ENCODE peak calls at places on chromosome 9, in five cellular contexts. Y is dorsolateral prefrontal cortex, R is K562, N is GM12865, Q is memory B cell. L is an unnamed sample.
A peak's percentile ranks its signal among the peaks of the same experiment; 100 is the strongest.

GRCh38 chr9:4762108-4762888 is 21.3 kb upstream of the AK3 start:
- DNase-seq in Y (peak; percentile 85), Q (peak; percentile 67), N (peak; percentile 91), R (peak; percentile 32), L (peak; percentile 91)

GRCh38 chr9:34654317-34655083 is 2.5 kb downstream of the IL11RA start:
- DNase-seq in R (no peak), Q (no peak), Y (peak; percentile 78), N (no peak), L (peak; percentile 47)

GRCh38 chr9:128713941-128714573 is 9.9 kb downstream of the ZDHHC12 start:
- DNase-seq in N (no peak), Q (no peak), Y (no peak), R (no peak), L (no peak)

GRCh38 chr9:107907261-107907660 is 417.7 kb upstream of the KLF4 start:
- DNase-seq in R (no peak), Y (no peak), N (no peak), Q (no peak), L (no peak)

GRCh38 chr9:99419099-99419498 is 197.0 kb downstream of the SEC61B start:
- DNase-seq in Q (no peak), R (no peak), N (no peak), Y (no peak), L (peak; percentile 23)

GRCh38 chr9:3045153-3045552 is 201.3 kb upstream of the PUM3 start:
- DNase-seq in Y (no peak), R (no peak), Q (no peak), N (no peak), L (no peak)

GRCh38 chr9:14677396-14677795 is 15.8 kb downstream of the ZDHHC21 start:
- DNase-seq in N (no peak), Y (no peak), R (no peak), Q (no peak), L (no peak)

GRCh38 chr9:126491256-126491879 is 122.4 kb upstream of the LMX1B start:
- DNase-seq in Q (peak; percentile 56), Y (peak; percentile 72), R (peak; percentile 65), N (peak; percentile 68), L (peak; percentile 79)

GRCh38 chr9:6978591-6978990 is 220.8 kb downstream of the KDM4C start:
- DNase-seq in N (no peak), Y (no peak), Q (no peak), R (no peak), L (no peak)

GRCh38 chr9:69379250-69379982 is 54.4 kb downstream of the ENTREP1 start:
- DNase-seq in R (no peak), N (no peak), Y (no peak), Q (no peak), L (peak; percentile 21)

GRCh38 chr9:72812622-72813111 is 140.2 kb downstream of the ALDH1A1 start:
- DNase-seq in R (no peak), Y (no peak), N (no peak), Q (no peak), L (peak; percentile 56)

GRCh38 chr9:120640380-120640779 is 60.4 kb upstream of the CDK5RAP2 start:
- DNase-seq in Q (no peak), N (no peak), R (no peak), Y (no peak), L (no peak)

GRCh38 chr9:89996106-89996505 is 391.3 kb downstream of the GADD45G start:
- DNase-seq in Y (no peak), N (no peak), R (no peak), Q (no peak), L (peak; percentile 50)

GRCh38 chr9:107180206-107180605 is 102.9 kb upstream of the RAD23B start:
- DNase-seq in Q (no peak), R (no peak), N (no peak), Y (no peak), L (no peak)

GRCh38 chr9:127004946-127005769 is 90.6 kb downstream of the RALGPS1 start:
- DNase-seq in R (no peak), Q (no peak), Y (no peak), N (peak; percentile 97), L (no peak)

GRCh38 chr9:76593011-76593347 is 134.0 kb downstream of the GCNT1 start:
- DNase-seq in Q (no peak), N (no peak), R (no peak), Y (no peak), L (no peak)

GRCh38 chr9:6598249-6598725 is 47.2 kb downstream of the GLDC start:
- DNase-seq in Q (no peak), Y (no peak), R (no peak), N (peak; percentile 94), L (no peak)

GRCh38 chr9:131740898-131741297 is 1.0 kb upstream of the RAPGEF1 start:
- DNase-seq in R (no peak), Y (no peak), N (no peak), Q (no peak), L (no peak)

GRCh38 chr9:81032831-81033230 is 656.5 kb downstream of the TLE1 start:
- DNase-seq in N (no peak), Y (no peak), Q (no peak), R (no peak), L (peak; percentile 3)

GRCh38 chr9:5493597-5494511 is 16.5 kb upstream of the PDCD1LG2 start:
- DNase-seq in N (peak; percentile 95), Q (no peak), Y (no peak), R (peak; percentile 36), L (no peak)

GRCh38 chr9:15696979-15697378 is 144.1 kb downstream of the CCDC171 start:
- DNase-seq in N (no peak), Q (no peak), Y (no peak), R (no peak), L (no peak)

GRCh38 chr9:16278420-16278999 is 592.0 kb downstream of the BNC2 start:
- DNase-seq in N (no peak), Y (no peak), Q (no peak), R (no peak), L (no peak)

GRCh38 chr9:95313010-95313498 is 4.5 kb downstream of the FANCC start:
- DNase-seq in Q (no peak), N (peak; percentile 14), R (no peak), Y (peak; percentile 65), L (peak; percentile 92)

GRCh38 chr9:37262410-37262809 is 142.0 kb downstream of the ZCCHC7 start:
- DNase-seq in Y (peak; percentile 22), Q (no peak), R (no peak), N (peak; percentile 13), L (peak; percentile 39)

GRCh38 chr9:80615964-80616363 is 1044.2 kb downstream of the TLE4 start:
- DNase-seq in Y (no peak), R (no peak), Q (no peak), N (no peak), L (no peak)

GRCh38 chr9:69089491-69089890 is 53.9 kb downstream of the FXN start:
- DNase-seq in N (no peak), Q (no peak), Y (no peak), R (no peak), L (peak; percentile 41)

GRCh38 chr9:14277202-14277601 is 36.7 kb downstream of the NFIB start:
- DNase-seq in Y (no peak), Q (no peak), N (no peak), R (no peak), L (no peak)

GRCh38 chr9:126222363-126222834 is 104.2 kb upstream of the MVB12B start:
- DNase-seq in N (no peak), Q (peak; percentile 10), R (no peak), Y (no peak), L (peak; percentile 42)

GRCh38 chr9:115237383-115238087 is 119.6 kb upstream of the TNC start:
- DNase-seq in N (no peak), Q (no peak), R (no peak), Y (no peak), L (no peak)

GRCh38 chr9:114324492-114324891 is 1.6 kb downstream of the ORM1 start:
- DNase-seq in N (no peak), Q (no peak), Y (no peak), R (no peak), L (no peak)

GRCh38 chr9:129202613-129203555 is 24.8 kb upstream of the IER5L start:
- DNase-seq in Q (peak; percentile 99), Y (peak; percentile 87), N (peak; percentile 84), R (peak; percentile 97), L (peak; percentile 89)

GRCh38 chr9:91516781-91517180 is 93.1 kb upstream of the NFIL3 start:
- DNase-seq in N (no peak), Q (no peak), R (no peak), Y (no peak), L (no peak)

GRCh38 chr9:12738296-12738695 is 36.5 kb upstream of the LURAP1L start:
- DNase-seq in Q (no peak), R (no peak), Y (no peak), N (no peak), L (peak; percentile 55)

GRCh38 chr9:10339152-10339551 is 273.6 kb downstream of the PTPRD start:
- DNase-seq in R (no peak), N (no peak), Q (no peak), Y (no peak), L (no peak)

GRCh38 chr9:106859957-106860715 is 2.8 kb upstream of the ZNF462 start:
- DNase-seq in Q (no peak), N (no peak), Y (no peak), R (no peak), L (peak; percentile 92)

GRCh38 chr9:96493757-96494156 is 43.8 kb downstream of the HABP4 start:
- DNase-seq in Y (no peak), Q (no peak), N (no peak), R (no peak), L (no peak)

GRCh38 chr9:96331236-96331947 is 29.4 kb upstream of the HSD17B3 start:
- DNase-seq in R (no peak), N (no peak), Q (no peak), Y (no peak), L (no peak)

L was measured in left kidney.